ENCODE peak calls at places on chromosomes 13 and 19, in nine cellular contexts. Z, L, T, K, X, J, U, V and A are unnamed samples.

GRCh38 chr19:3665681-3666544 is 34.4 kb downstream of the PIP5K1C start:
- DNase-seq in Z (peak), X (no peak), T (no peak), V (peak), U (peak), L (peak), K (peak), J (peak), A (peak)

GRCh38 chr13:39616087-39616694 is 13.2 kb upstream of the LHFPL6 start:
- DNase-seq in J (peak), V (peak), K (peak), Z (no peak), T (no peak), L (no peak), X (peak), U (no peak), A (peak)

GRCh38 chr13:99275093-99275469 is 16.9 kb upstream of the GPR18 start:
- DNase-seq in Z (no peak), X (peak), L (no peak), J (no peak), U (no peak), V (no peak), K (peak), T (no peak), A (peak)

GRCh38 chr19:54178581-54179261 is 5.8 kb upstream of the TMC4 start:
- DNase-seq in T (peak), J (no peak), K (no peak), Z (no peak), U (no peak), L (no peak), X (no peak), V (peak), A (no peak)

GRCh38 chr13:112998506-112999280 is 29.7 kb downstream of the MCF2L start:
- DNase-seq in X (no peak), U (no peak), Z (no peak), V (no peak), K (no peak), T (no peak), J (no peak), L (no peak), A (no peak)

GRCh38 chr13:108609353-108609752 is 20.1 kb upstream of the MYO16 start:
- DNase-seq in T (no peak), J (no peak), X (no peak), Z (no peak), V (no peak), U (no peak), L (no peak), K (peak), A (no peak)

GRCh38 chr13:95180513-95181245 is 120.6 kb downstream of the ABCC4 start:
- DNase-seq in X (no peak), V (peak), Z (no peak), T (no peak), J (no peak), U (no peak), L (no peak), K (no peak), A (no peak)

GRCh38 chr13:48235100-48235813 is 2.3 kb downstream of the ITM2B start:
- DNase-seq in X (no peak), L (peak), K (peak), U (no peak), J (no peak), T (no peak), Z (no peak), V (peak), A (no peak)

GRCh38 chr19:6811906-6812305 is 39.4 kb downstream of the VAV1 start:
- DNase-seq in U (no peak), Z (no peak), T (no peak), K (peak), L (no peak), X (peak), V (no peak), J (no peak), A (no peak)

GRCh38 chr19:29285878-29286277 is 72.9 kb upstream of the UQCRFS1 start:
- DNase-seq in K (no peak), T (no peak), L (no peak), U (no peak), J (peak), V (no peak), X (no peak), Z (no peak), A (no peak)

GRCh38 chr13:46903748-46904147 is 6.9 kb upstream of the HTR2A start:
- DNase-seq in U (no peak), L (no peak), J (no peak), Z (no peak), K (peak), X (peak), T (no peak), V (no peak), A (no peak)

GRCh38 chr13:97212540-97213146 is 9.5 kb upstream of the MBNL2 start:
- DNase-seq in Z (no peak), L (no peak), V (peak), J (no peak), X (peak), T (no peak), U (no peak), K (peak), A (no peak)

GRCh38 chr19:13597625-13598024 is 91.3 kb upstream of the CACNA1A start:
- DNase-seq in T (peak), Z (peak), X (peak), U (no peak), V (peak), K (peak), J (peak), L (peak), A (peak)

GRCh38 chr19:19212866-19213265 is 1.1 kb downstream of the NCAN start:
- DNase-seq in V (no peak), L (no peak), Z (no peak), X (no peak), J (no peak), T (no peak), K (no peak), U (no peak), A (no peak)

GRCh38 chr13:26991508-26992181 is 180.0 kb downstream of the USP12 start:
- DNase-seq in K (no peak), T (no peak), Z (no peak), J (no peak), V (peak), X (no peak), U (no peak), L (no peak), A (no peak)

GRCh38 chr19:53333071-53333465 is 481 bp upstream of the ZNF845 start:
- DNase-seq in U (no peak), K (no peak), X (peak), V (peak), Z (peak), T (no peak), J (peak), L (peak), A (peak)

GRCh38 chr13:29563941-29564340 is 31.5 kb downstream of the SLC7A1 start:
- DNase-seq in K (no peak), L (no peak), X (no peak), Z (no peak), J (no peak), V (no peak), U (no peak), T (no peak), A (no peak)

GRCh38 chr19:2613507-2614295 is 88.8 kb downstream of the GNG7 start:
- DNase-seq in X (no peak), K (peak), V (peak), U (no peak), Z (no peak), L (peak), J (peak), T (no peak), A (peak)

GRCh38 chr13:101714195-101714594 is 261.7 kb downstream of the ITGBL1 start:
- DNase-seq in K (no peak), Z (no peak), V (no peak), T (no peak), J (no peak), X (no peak), U (no peak), L (no peak), A (no peak)

GRCh38 chr13:29847501-29847983 is 2.9 kb downstream of the UBL3 start:
- DNase-seq in V (peak), T (no peak), Z (no peak), U (no peak), L (no peak), J (peak), K (peak), X (peak), A (no peak)

GRCh38 chr13:103100795-103101194 is 34.6 kb upstream of the SLC10A2 start:
- DNase-seq in J (no peak), Z (no peak), X (no peak), T (no peak), U (no peak), L (no peak), K (no peak), V (no peak), A (no peak)

GRCh38 chr13:32878172-32878571 is 138.1 kb upstream of the KL start:
- DNase-seq in V (no peak), K (peak), Z (peak), T (no peak), J (no peak), U (no peak), X (no peak), L (no peak), A (no peak)

GRCh38 chr13:82688400-82688999 is 1193.8 kb downstream of the SLITRK1 start:
- DNase-seq in K (peak), U (no peak), T (no peak), L (no peak), V (no peak), Z (no peak), J (no peak), X (no peak), A (no peak)

GRCh38 chr13:109773276-109773675 is 13.1 kb downstream of the IRS2 start:
- DNase-seq in V (no peak), L (no peak), X (no peak), Z (no peak), U (no peak), J (no peak), K (no peak), T (no peak), A (no peak)

GRCh38 chr19:679418-680286 is 3.5 kb downstream of the FSTL3 start:
- DNase-seq in T (no peak), K (peak), J (peak), Z (peak), U (peak), L (no peak), V (peak), X (no peak), A (no peak)

GRCh38 chr13:97448503-97449251 is 14.7 kb downstream of the RAP2A start:
- DNase-seq in L (no peak), X (no peak), J (no peak), T (no peak), Z (no peak), V (no peak), U (no peak), K (no peak), A (no peak)

GRCh38 chr19:48805452-48805851 is 5.4 kb downstream of the BCAT2 start:
- DNase-seq in J (no peak), L (no peak), X (no peak), K (no peak), T (no peak), V (no peak), U (no peak), Z (no peak), A (no peak)

GRCh38 chr19:2207991-2208860 is 27.9 kb downstream of the PLEKHJ1 start:
- DNase-seq in X (peak), U (no peak), T (no peak), J (no peak), V (peak), Z (no peak), K (peak), L (no peak), A (no peak)

GRCh38 chr19:28396259-28396940 is 816.6 kb downstream of the UQCRFS1 start:
- DNase-seq in K (no peak), T (no peak), L (no peak), V (no peak), J (no peak), Z (no peak), X (no peak), U (no peak), A (no peak)

GRCh38 chr13:28449826-28450773 is 44.8 kb downstream of the FLT1 start:
- DNase-seq in K (no peak), U (no peak), T (no peak), L (no peak), Z (no peak), X (no peak), V (no peak), J (no peak), A (no peak)

GRCh38 chr19:18044825-18045304 is 36.9 kb downstream of the ARRDC2 start:
- DNase-seq in T (peak), L (peak), U (peak), Z (peak), V (peak), X (peak), K (peak), J (no peak), A (peak)

GRCh38 chr19:18675779-18676178 is 7.7 kb upstream of the CRTC1 start:
- DNase-seq in J (no peak), K (peak), Z (no peak), T (no peak), V (no peak), U (no peak), X (no peak), L (no peak), A (no peak)